ENCODE peak calls at places on chromosomes 12 and 14, in six cellular contexts. Q, B, T, S, H and M are unnamed samples.

GRCh38 chr12:24133385-24133784 is 183.9 kb upstream of the SOX5 start:
- DNase-seq in Q (no peak), S (peak; percentile 48), B (no peak), H (no peak), T (peak; percentile 31), M (peak; percentile 47)

GRCh38 chr12:122934722-122935121 is 31.5 kb downstream of the ABCB9 start:
- DNase-seq in B (no peak), S (no peak), H (no peak), T (no peak), Q (no peak), M (no peak)

GRCh38 chr12:21713138-21713537 is 55.5 kb upstream of the LDHB start:
- DNase-seq in T (no peak), S (no peak), Q (no peak), H (no peak), B (no peak), M (no peak)

GRCh38 chr12:111274820-111275219 is 94.1 kb downstream of the PHETA1 start:
- DNase-seq in H (no peak), T (peak; percentile 19), B (no peak), S (no peak), Q (no peak), M (no peak)

GRCh38 chr12:80620281-80620680 is 87.2 kb upstream of the MYF6 start:
- DNase-seq in T (no peak), Q (no peak), H (no peak), B (no peak), S (no peak), M (no peak)

GRCh38 chr14:62029569-62029924 is 267.3 kb downstream of the SNAPC1 start:
- DNase-seq in B (no peak), Q (no peak), H (no peak), S (no peak), T (no peak), M (no peak)

GRCh38 chr14:100898935-100899840 is 4.3 kb downstream of the RTL1 start:
- DNase-seq in H (peak; percentile 54), T (no peak), Q (no peak), B (no peak), S (no peak), M (no peak)

GRCh38 chr14:75453817-75454434 is 26.1 kb downstream of the JDP2 start:
- DNase-seq in B (no peak), Q (no peak), H (no peak), S (no peak), T (no peak), M (no peak)

GRCh38 chr12:98645572-98646067 is 530 bp downstream of the APAF1 start:
- DNase-seq in T (peak; percentile 55), Q (no peak), H (no peak), S (peak; percentile 18), B (peak; percentile 28), M (peak; percentile 21)

GRCh38 chr12:109719123-109720022 is 5.7 kb downstream of the FAM222A start:
- DNase-seq in B (peak; percentile 27), S (no peak), Q (no peak), H (no peak), T (peak; percentile 55), M (peak; percentile 60)